ENCODE peak calls at places on chromosomes 6 and 20, in nine cellular contexts. T, M, H, I, B, K, F, C and J are unnamed samples.

GRCh38 chr20:24470031-24470781 is 777 bp downstream of the SYNDIG1 start:
- DNase-seq in T (no peak), M (no peak), H (peak), I (no peak), B (no peak), K (no peak), F (no peak), C (no peak), J (peak)

GRCh38 chr6:121485359-121485809 is 49.9 kb downstream of the GJA1 start:
- DNase-seq in T (no peak), M (no peak), H (no peak), I (peak), B (no peak), K (no peak), F (no peak), C (no peak), J (no peak)

GRCh38 chr20:833450-834150 is at the start of gene FAM110A:
- DNase-seq in T (peak), M (peak), H (peak), I (peak), B (peak), K (peak), F (peak), C (peak), J (peak)

GRCh38 chr20:49916146-49917002 is 1.0 kb upstream of the SPATA2 start:
- DNase-seq in T (no peak), M (no peak), H (no peak), I (peak), B (no peak), K (peak), F (no peak), C (no peak), J (peak)

GRCh38 chr20:49627329-49627761 is 59.4 kb upstream of the PTGIS start:
- DNase-seq in T (no peak), M (no peak), H (no peak), I (no peak), B (no peak), K (no peak), F (no peak), C (no peak), J (no peak)

GRCh38 chr6:157045831-157046454 is 268.8 kb downstream of the ARID1B start:
- DNase-seq in T (no peak), M (no peak), H (no peak), I (peak), B (no peak), K (no peak), F (no peak), C (no peak), J (peak)

GRCh38 chr6:147207351-147207750 is 3.1 kb downstream of the STXBP5 start:
- DNase-seq in T (no peak), M (no peak), H (no peak), I (peak), B (no peak), K (no peak), F (no peak), C (no peak), J (no peak)

GRCh38 chr20:34710861-34711574 is 6.9 kb downstream of the TP53INP2 start:
- DNase-seq in T (no peak), M (no peak), H (no peak), I (no peak), B (no peak), K (no peak), F (no peak), C (no peak), J (no peak)

GRCh38 chr20:59004763-59005522 is 2.1 kb downstream of the CTSZ start:
- DNase-seq in T (no peak), M (peak), H (no peak), I (no peak), B (peak), K (no peak), F (no peak), C (peak), J (no peak)

GRCh38 chr6:27294409-27294808 is 17.7 kb downstream of the POM121L2 start:
- DNase-seq in T (no peak), M (no peak), H (no peak), I (no peak), B (no peak), K (no peak), F (no peak), C (no peak), J (peak)

GRCh38 chr20:354298-354977 is 7.5 kb downstream of the NRSN2 start:
- DNase-seq in T (peak), M (peak), H (peak), I (peak), B (peak), K (peak), F (peak), C (peak), J (peak)

GRCh38 chr20:62769346-62770071 is 26.8 kb upstream of the MRGBP start:
- DNase-seq in T (no peak), M (no peak), H (no peak), I (no peak), B (no peak), K (no peak), F (no peak), C (peak), J (no peak)

GRCh38 chr6:50713977-50714486 is 706 bp downstream of the TFAP2D start:
- DNase-seq in T (no peak), M (no peak), H (no peak), I (no peak), B (no peak), K (no peak), F (no peak), C (no peak), J (no peak)

GRCh38 chr20:59808729-59809381 is 124.6 kb downstream of the SYCP2 start:
- DNase-seq in T (no peak), M (no peak), H (no peak), I (no peak), B (no peak), K (no peak), F (no peak), C (no peak), J (no peak)

GRCh38 chr6:128598561-128598960 is 78.2 kb upstream of the PTPRK start:
- DNase-seq in T (no peak), M (no peak), H (no peak), I (no peak), B (no peak), K (no peak), F (no peak), C (no peak), J (no peak)